ENCODE peak calls at places on chromosome 4, in four cellular contexts. I, M, F and P are unnamed samples.

GRCh38 chr4:115664285-115664684 is 550.9 kb upstream of the NDST4 start:
- DNase-seq in I (no peak), M (no peak), F (no peak), P (no peak)

GRCh38 chr4:18570370-18570769 is 548.8 kb upstream of the LCORL start:
- DNase-seq in I (no peak), M (no peak), F (no peak), P (no peak)

GRCh38 chr4:26069218-26069617 is 155.2 kb downstream of the SMIM20 start:
- DNase-seq in M (peak), F (no peak), I (no peak), P (no peak)

GRCh38 chr4:119748853-119749252 is 120.2 kb upstream of the PDE5A start:
- DNase-seq in M (no peak), F (no peak), I (no peak), P (no peak)

GRCh38 chr4:89558147-89558546 is 250.5 kb upstream of the GPRIN3 start:
- DNase-seq in I (no peak), F (no peak), M (no peak), P (no peak)

GRCh38 chr4:86181585-86181984 is 178.3 kb downstream of the MAPK10 start:
- DNase-seq in I (no peak), M (no peak), F (no peak), P (no peak)

GRCh38 chr4:61572160-61572559 is 372.0 kb downstream of the ADGRL3 start:
- DNase-seq in F (no peak), M (no peak), I (no peak), P (no peak)

GRCh38 chr4:38132140-38132673 is 172.0 kb downstream of the PTTG2 start:
- DNase-seq in F (no peak), M (no peak), I (no peak), P (no peak)

GRCh38 chr4:84028340-84028739 is 470.8 kb downstream of the NKX6-1 start:
- DNase-seq in M (no peak), I (no peak), F (no peak), P (no peak)

GRCh38 chr4:55321707-55322264 is 24.3 kb upstream of the SRD5A3 start:
- DNase-seq in F (peak), M (peak), I (peak), P (peak)

GRCh38 chr4:165563851-165564250 is 185.0 kb downstream of the CPE start:
- DNase-seq in I (no peak), M (no peak), F (no peak), P (no peak)

GRCh38 chr4:130077275-130077674 is 981.3 kb downstream of the C4orf33 start:
- DNase-seq in I (no peak), M (peak), F (no peak), P (no peak)

GRCh38 chr4:82994834-82995233 is 15.8 kb downstream of the LIN54 start:
- DNase-seq in M (no peak), F (no peak), I (no peak), P (no peak)

GRCh38 chr4:39591290-39591689 is 47.4 kb downstream of the SMIM14 start:
- DNase-seq in M (no peak), I (no peak), F (no peak), P (no peak)

GRCh38 chr4:170339522-170339921 is 249.8 kb upstream of the AADAT start:
- DNase-seq in F (no peak), I (no peak), M (no peak), P (no peak)